ENCODE peak calls at places on chromosomes 4 and X, in eight cellular contexts. S is AG09309, G is brain microvascular endothelial cell, O is body of pancreas, W is uterus, A is fibroblast of mammary gland, M is heart right ventricle, H is fibroblast of pulmonary artery. B is an unnamed sample.
A peak's percentile ranks its signal among the peaks of the same experiment; 100 is the strongest.

GRCh38 chr4:132180020-132180427 is 969.1 kb upstream of the PCDH10 start:
- DNase-seq in A (peak; percentile 46), H (peak; percentile 64), G (peak; percentile 37), S (no peak), O (no peak), W (no peak), M (no peak), B (no peak)

GRCh38 chrX:49155243-49155899 is 7.2 kb upstream of the MAGIX start:
- DNase-seq in A (peak; percentile 68), W (peak; percentile 46), S (no peak), M (peak; percentile 29), O (peak; percentile 62), G (peak; percentile 60), H (peak; percentile 69), B (no peak)

GRCh38 chrX:129651756-129652564 is 2.8 kb downstream of the APLN start:
- DNase-seq in S (no peak), G (no peak), M (no peak), A (no peak), O (no peak), W (no peak), H (no peak), B (no peak)

GRCh38 chrX:110741213-110741796 is 54.3 kb downstream of the CHRDL1 start:
- DNase-seq in S (peak; percentile 32), W (no peak), A (peak; percentile 87), G (peak; percentile 7), M (no peak), H (peak; percentile 16), O (no peak), B (no peak)

GRCh38 chr4:97646997-97647396 is 496.3 kb downstream of the STPG2 start:
- DNase-seq in A (peak; percentile 41), G (peak; percentile 20), W (no peak), M (peak; percentile 16), S (no peak), H (peak; percentile 62), O (no peak), B (no peak)

GRCh38 chrX:68146054-68146453 is 287.2 kb downstream of the OPHN1 start:
- DNase-seq in O (no peak), S (peak; percentile 27), M (no peak), H (peak; percentile 67), W (no peak), A (peak; percentile 65), G (peak; percentile 31), B (no peak)

GRCh38 chrX:119429471-119429870 is 30.3 kb downstream of the SLC25A43 start:
- DNase-seq in W (no peak), H (no peak), M (no peak), A (peak; percentile 8), G (no peak), S (no peak), O (no peak), B (no peak)

GRCh38 chr4:26220704-26221103 is 100.1 kb upstream of the RBPJ start:
- DNase-seq in O (no peak), G (peak; percentile 59), M (no peak), A (peak; percentile 74), S (no peak), H (peak; percentile 44), W (no peak), B (no peak)

GRCh38 chr4:85995361-85995760 is 364.5 kb downstream of the MAPK10 start:
- DNase-seq in S (no peak), W (no peak), M (no peak), A (no peak), O (no peak), H (no peak), G (no peak), B (no peak)

GRCh38 chr4:32840461-32841189 is 2120.5 kb downstream of the PCDH7 start:
- DNase-seq in W (no peak), H (no peak), S (no peak), O (no peak), G (no peak), A (no peak), M (no peak), B (no peak)

GRCh38 chr4:32841217-32841616 is 2121.0 kb downstream of the PCDH7 start:
- DNase-seq in S (no peak), O (no peak), W (no peak), H (no peak), A (no peak), G (no peak), M (no peak), B (no peak)
- H3K4me3 ChIP-seq in S (no peak overlapping the region), O (no peak overlapping the region), W (no peak overlapping the region), H (no peak overlapping the region), A (no peak overlapping the region), G (no peak overlapping the region), M (no peak overlapping the region), B (no peak overlapping the region)

GRCh38 chr4:23932186-23932585 is 42.3 kb upstream of the PPARGC1A start:
- DNase-seq in A (no peak), W (no peak), M (no peak), H (no peak), S (no peak), G (no peak), O (no peak), B (no peak)
- H3K4me3 ChIP-seq in A (no peak overlapping the region), W (no peak overlapping the region), M (no peak overlapping the region), H (no peak overlapping the region), S (no peak overlapping the region), G (no peak overlapping the region), O (no peak overlapping the region), B (no peak overlapping the region)

GRCh38 chrX:40170830-40171512 is 73.2 kb upstream of the BCOR start:
- DNase-seq in W (peak; percentile 23), G (no peak), A (no peak), H (no peak), O (no peak), M (no peak), S (no peak), B (no peak)

GRCh38 chrX:40171513-40172168 is 73.9 kb upstream of the BCOR start:
- DNase-seq in A (no peak), H (peak; percentile 41), O (no peak), G (no peak), M (no peak), S (no peak), W (no peak), B (no peak)

GRCh38 chrX:40167240-40168182 is 69.8 kb upstream of the BCOR start:
- DNase-seq in S (no peak), G (no peak), A (no peak), W (peak; percentile 59), H (no peak), M (no peak), O (no peak), B (no peak)

GRCh38 chrX:40168183-40169015 is 70.6 kb upstream of the BCOR start:
- DNase-seq in G (no peak), M (no peak), H (no peak), O (no peak), S (no peak), W (peak; percentile 22), A (no peak), B (no peak)

GRCh38 chrX:40169193-40170086 is 71.7 kb upstream of the BCOR start:
- DNase-seq in A (no peak), W (peak; percentile 55), M (no peak), O (peak; percentile 64), H (peak; percentile 84), G (peak; percentile 77), S (no peak), B (peak; percentile 69)
- H3K4me3 ChIP-seq in A (no peak overlapping the region), W (no peak overlapping the region), M (no peak overlapping the region), O (no peak overlapping the region), H (no peak overlapping the region), G (no peak overlapping the region), S (no peak overlapping the region), B (peak overlapping the region; percentile 17)

GRCh38 chrX:39905475-39905889 is 192.3 kb downstream of the BCOR start:
- DNase-seq in G (no peak), O (peak; percentile 61), M (no peak), W (peak; percentile 51), S (no peak), H (peak; percentile 40), A (no peak), B (no peak)

GRCh38 chrX:39905946-39906345 is 191.8 kb downstream of the BCOR start:
- DNase-seq in W (no peak), O (no peak), H (no peak), S (no peak), G (no peak), A (no peak), M (no peak), B (no peak)

GRCh38 chrX:39903937-39904336 is 193.8 kb downstream of the BCOR start:
- DNase-seq in A (peak; percentile 65), M (no peak), G (no peak), S (no peak), O (no peak), W (no peak), H (peak; percentile 28), B (no peak)

GRCh38 chrX:39903343-39903742 is 194.4 kb downstream of the BCOR start:
- DNase-seq in O (no peak), H (peak; percentile 70), S (peak; percentile 40), W (no peak), G (no peak), M (no peak), A (peak; percentile 72), B (no peak)

DNA sequence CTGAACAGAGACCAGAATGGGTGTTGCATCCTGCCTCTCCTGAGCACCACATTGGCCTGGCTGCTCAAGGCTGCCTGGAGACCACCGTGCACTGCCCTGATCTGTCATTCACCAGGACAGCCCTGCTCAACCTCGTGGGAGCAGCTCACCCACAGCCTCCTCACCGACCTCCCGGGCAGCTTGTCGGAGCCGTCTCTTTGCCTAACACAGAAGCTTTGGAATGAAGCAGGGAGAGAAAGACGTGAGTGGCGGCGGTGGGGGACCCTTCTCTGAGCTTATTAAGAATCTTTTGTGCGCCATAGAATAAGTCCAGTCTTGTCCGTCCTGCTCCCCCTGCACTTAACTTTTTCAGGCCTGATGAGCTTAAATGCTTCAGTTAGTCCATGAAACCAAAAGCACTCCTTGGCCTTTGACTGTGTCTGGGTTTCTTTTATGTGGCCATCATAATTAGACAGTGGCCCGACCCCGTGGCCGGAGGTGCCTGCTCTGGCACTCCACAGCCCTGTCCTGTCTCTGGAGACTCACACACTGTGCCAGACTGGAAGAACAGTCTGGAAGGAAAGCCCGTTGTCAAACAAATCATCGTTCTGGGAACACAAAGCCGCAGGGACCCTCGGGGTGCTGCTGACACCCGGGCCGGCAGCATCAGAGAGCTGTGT is 192.8 kb downstream of the BCOR start:
- DNase-seq in O (no peak), H (no peak), S (no peak), G (no peak), A (no peak), W (no peak), M (no peak), B (no peak)
- H3K4me3 ChIP-seq in O (no peak overlapping the region), H (no peak overlapping the region), S (no peak overlapping the region), G (no peak overlapping the region), A (no peak overlapping the region), W (no peak overlapping the region), M (no peak overlapping the region), B (no peak overlapping the region)